ENCODE peak calls at places on chromosomes 16 and 17, in seven cellular contexts. O is AG04450, Q is A549, W is GM12865, H is lower lobe of right lung, J is heart right ventricle, M is uterus. D is an unnamed sample.

GRCh38 chr17:38554430-38555350 is 51.1 kb downstream of the SRCIN1 start:
- DNase-seq in H (no peak), J (no peak), Q (no peak), M (no peak), O (no peak), W (no peak), D (no peak)

GRCh38 chr16:13956635-13957196 is 36.8 kb downstream of the ERCC4 start:
- DNase-seq in Q (no peak), W (no peak), O (no peak), M (no peak), H (no peak), J (no peak), D (no peak)

GRCh38 chr16:3503513-3503912 is 2.7 kb downstream of the CLUAP1 start:
- DNase-seq in W (peak), J (no peak), Q (no peak), M (no peak), H (no peak), O (no peak), D (no peak)

GRCh38 chr16:85286970-85287814 is 174.9 kb upstream of the CIBAR2 start:
- DNase-seq in M (no peak), O (no peak), J (no peak), Q (no peak), W (no peak), H (peak), D (no peak)

GRCh38 chr17:45171338-45172231 is 9.9 kb downstream of the HEXIM2 start:
- DNase-seq in W (no peak), O (no peak), H (peak), M (peak), Q (peak), J (peak), D (no peak)

GRCh38 chr16:380837-381787 is 666 bp downstream of the PGAP6 start:
- DNase-seq in M (no peak), W (peak), Q (no peak), H (peak), J (no peak), O (no peak), D (no peak)

GRCh38 chr16:21608647-21609328 is 9.4 kb downstream of the METTL9 start:
- DNase-seq in J (no peak), O (no peak), Q (no peak), W (peak), H (no peak), M (no peak), D (no peak)

GRCh38 chr17:18877104-18877503 is 19.2 kb downstream of the PRPSAP2 start:
- DNase-seq in W (no peak), M (no peak), J (no peak), Q (peak), H (no peak), O (no peak), D (no peak)

GRCh38 chr17:45345554-45346254 is 28.9 kb upstream of the MAP3K14 start:
- DNase-seq in W (no peak), J (peak), M (no peak), H (no peak), O (peak), Q (peak), D (peak)

GRCh38 chr17:60372790-60373483 is 19.0 kb downstream of the USP32 start:
- DNase-seq in H (no peak), J (no peak), M (no peak), O (no peak), Q (peak), W (peak), D (no peak)

GRCh38 chr17:75511610-75512575 is 3.4 kb downstream of the CASKIN2 start:
- DNase-seq in H (peak), M (no peak), Q (no peak), O (no peak), W (no peak), J (peak), D (no peak)

GRCh38 chr16:86107190-86107589 is 208.2 kb downstream of the IRF8 start:
- DNase-seq in J (no peak), Q (no peak), M (no peak), O (no peak), H (no peak), W (no peak), D (no peak)

GRCh38 chr16:80144191-80144590 is 396.6 kb upstream of the DYNLRB2 start:
- DNase-seq in O (peak), J (no peak), H (no peak), M (no peak), W (peak), Q (no peak), D (no peak)

GRCh38 chr16:84302111-84302954 is 7.7 kb downstream of the WFDC1 start:
- DNase-seq in J (no peak), H (no peak), Q (no peak), W (no peak), M (no peak), O (no peak), D (no peak)

GRCh38 chr17:68599091-68599872 is 1.9 kb downstream of the FAM20A start:
- DNase-seq in M (no peak), H (no peak), W (no peak), O (no peak), Q (no peak), J (no peak), D (no peak)

GRCh38 chr17:79623786-79624657 is 13.2 kb upstream of the RBFOX3 start:
- DNase-seq in J (peak), O (no peak), W (no peak), Q (no peak), M (peak), H (peak), D (no peak)

GRCh38 chr17:51684214-51684613 is 423.9 kb downstream of the UTP18 start:
- DNase-seq in J (no peak), W (no peak), H (no peak), M (no peak), O (no peak), Q (no peak), D (no peak)

GRCh38 chr16:82008957-82009592 is 2.2 kb downstream of the SDR42E1 start:
- DNase-seq in Q (no peak), H (no peak), M (no peak), O (no peak), J (no peak), W (no peak), D (no peak)

GRCh38 chr16:47470810-47471209 is 9.7 kb downstream of the PHKB start:
- DNase-seq in H (no peak), J (no peak), W (no peak), O (no peak), M (no peak), Q (no peak), D (no peak)

GRCh38 chr17:74215332-74215727 is 2.0 kb downstream of the TTYH2 start:
- DNase-seq in Q (no peak), M (no peak), J (peak), O (no peak), H (no peak), W (no peak), D (no peak)

DNA sequence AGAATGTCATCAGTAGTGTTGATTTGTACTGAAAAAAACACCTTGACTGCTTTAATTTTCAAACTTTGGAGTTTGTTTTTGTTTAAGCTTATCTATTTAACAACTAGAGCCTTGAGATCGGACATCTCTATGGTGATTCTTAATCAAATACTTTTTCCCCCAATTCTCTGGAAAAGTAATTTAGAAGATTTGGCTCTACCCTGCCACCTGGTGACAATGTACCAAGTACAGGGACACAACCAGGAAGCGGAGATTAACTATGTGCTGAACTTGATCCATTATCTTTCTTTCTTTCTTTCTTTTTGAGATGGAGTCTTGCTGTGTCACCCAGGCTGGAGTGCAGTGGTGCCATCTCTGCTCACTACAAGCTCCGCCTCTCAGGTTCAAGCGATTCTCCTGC is 30.8 kb downstream of the USP43 start:
- DNase-seq in Q (peak), O (no peak), M (no peak), J (no peak), W (no peak), H (no peak), D (no peak)
- TF ChIP-seq CTCF in Q (peak), O (no peak), M (no peak), J (no peak), W (no peak), H (peak), D (peak)

GRCh38 chr17:22512997-22513538 is 820.7 kb downstream of the KCNJ18 start:
- DNase-seq in W (no peak), O (no peak), J (no peak), Q (peak), H (no peak), M (no peak), D (no peak)
- TF ChIP-seq CTCF in W (no peak), O (no peak), J (no peak), Q (no peak), H (no peak), M (no peak), D (no peak)

GRCh38 chr17:1532836-1533602 is 16.6 kb upstream of the INPP5K start:
- DNase-seq in Q (peak), W (peak), O (no peak), M (no peak), H (no peak), J (no peak), D (no peak)
- TF ChIP-seq CTCF in Q (peak), W (peak), O (peak), M (no peak), H (peak), J (peak), D (peak)

DNA sequence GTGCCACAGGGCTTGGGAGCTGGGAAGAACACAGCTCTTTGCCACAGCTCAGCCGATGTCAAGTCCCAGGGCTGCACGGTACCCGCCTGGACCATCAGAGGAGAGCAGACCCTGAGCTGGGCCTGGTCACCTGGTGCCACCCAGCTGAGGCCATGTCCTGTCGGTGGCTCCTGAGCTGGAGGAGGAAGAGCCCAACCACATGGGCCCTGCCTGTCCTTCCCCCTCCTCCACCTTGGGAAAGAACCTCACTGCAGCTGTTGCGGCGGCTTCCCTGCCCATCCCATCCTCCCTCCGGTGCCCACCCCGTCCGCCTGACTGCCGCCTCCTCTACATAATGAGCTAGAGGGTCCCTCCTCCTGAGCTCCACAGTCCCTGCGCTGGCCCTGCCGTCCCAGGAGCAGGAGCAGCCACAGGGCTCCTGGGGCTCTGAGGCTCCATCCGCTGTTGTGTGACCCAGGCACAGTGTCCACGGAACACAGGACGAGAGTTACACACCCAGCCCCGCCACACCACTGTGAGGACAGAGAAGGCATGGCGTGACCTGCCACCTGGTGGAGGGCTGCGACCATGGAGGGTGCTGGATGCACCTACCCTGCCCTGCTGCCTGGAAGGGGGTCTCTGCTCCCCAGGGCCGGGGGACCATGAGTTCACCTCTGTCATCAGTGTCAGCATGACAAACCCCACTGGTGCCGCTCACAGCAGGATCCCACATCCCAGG is 21.4 kb upstream of the CHMP6 start:
- DNase-seq in Q (peak), O (no peak), M (peak), J (peak), W (peak), H (peak), D (no peak)
- TF ChIP-seq CTCF in Q (peak), O (peak), M (peak), J (peak), W (peak), H (no peak), D (peak)

GRCh38 chr17:30716461-30717289 is 107.8 kb downstream of the CRLF3 start:
- DNase-seq in H (peak), O (no peak), W (no peak), J (no peak), Q (peak), M (no peak), D (no peak)
- TF ChIP-seq CTCF in H (no peak), O (no peak), W (no peak), J (no peak), Q (peak), M (no peak), D (peak)

GRCh38 chr16:65961491-65962143 is 404.9 kb upstream of the CDH5 start:
- DNase-seq in M (no peak), H (no peak), W (peak), O (no peak), Q (no peak), J (no peak), D (peak)

GRCh38 chr16:65967376-65967775 is 399.1 kb upstream of the CDH5 start:
- DNase-seq in Q (no peak), H (no peak), M (no peak), O (no peak), J (no peak), W (no peak), D (peak)

GRCh38 chr16:65965632-65966031 is 400.9 kb upstream of the CDH5 start:
- DNase-seq in Q (peak), H (no peak), O (no peak), W (no peak), M (no peak), J (no peak), D (no peak)

GRCh38 chr16:65959978-65960377 is 406.5 kb upstream of the CDH5 start:
- DNase-seq in J (no peak), H (no peak), M (no peak), Q (no peak), W (no peak), O (no peak), D (no peak)

DNA sequence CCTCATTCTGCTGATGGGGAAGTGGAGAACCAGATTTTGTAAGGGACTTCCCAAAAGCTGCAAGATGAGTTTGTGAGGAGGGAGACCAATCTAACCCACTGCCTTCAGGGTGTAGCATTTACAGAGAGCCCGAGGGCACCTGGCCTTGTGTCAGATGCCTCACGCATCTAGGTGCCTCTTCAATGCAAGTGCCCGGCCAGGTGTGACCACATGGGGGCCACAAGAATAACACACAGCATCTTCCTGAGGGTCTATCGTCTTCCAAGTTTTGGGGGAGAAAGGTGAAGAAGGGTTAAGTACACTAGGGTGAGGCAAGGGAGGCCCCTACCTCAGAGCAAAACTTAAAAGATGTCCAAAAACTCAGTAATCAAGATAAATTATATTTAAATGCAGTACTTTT is 401.7 kb upstream of the CDH5 start:
- DNase-seq in M (no peak), W (no peak), O (no peak), Q (no peak), J (no peak), H (no peak), D (no peak)
- TF ChIP-seq CTCF in M (no peak), W (no peak), O (no peak), Q (no peak), J (no peak), H (no peak), D (peak)

DNA sequence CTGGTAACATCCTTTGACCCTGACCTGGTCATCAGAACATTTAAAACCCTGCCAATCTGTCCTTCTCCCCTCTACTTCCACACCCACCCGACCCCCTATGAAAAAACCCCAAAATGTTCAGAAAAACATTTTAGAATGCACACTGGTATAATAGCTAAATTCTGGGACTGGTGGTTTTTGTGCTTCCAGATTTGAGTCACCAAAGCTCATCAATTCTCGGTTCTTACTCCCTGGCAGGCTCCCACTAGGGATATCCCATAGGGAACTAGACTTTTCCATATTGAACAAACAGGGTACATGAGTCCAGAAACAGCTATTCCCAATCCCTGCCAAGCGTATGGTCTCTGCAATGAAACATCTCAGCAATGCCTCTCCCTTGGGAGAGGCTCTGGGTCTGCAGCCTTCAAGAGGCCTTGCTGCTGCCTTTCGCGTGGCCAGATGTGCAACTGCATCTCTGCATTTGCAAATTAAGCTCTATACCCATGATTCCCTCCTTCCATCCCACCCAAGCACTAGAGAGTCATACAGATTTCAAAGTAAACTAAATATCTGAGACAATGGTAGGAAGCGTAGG is 67.7 kb downstream of the SMG6 start:
- DNase-seq in O (no peak), Q (no peak), W (no peak), M (no peak), J (peak), H (no peak), D (no peak)
- TF ChIP-seq CTCF in O (no peak), Q (no peak), W (no peak), M (no peak), J (no peak), H (no peak), D (no peak)